ENCODE peak calls at places on chromosomes 2 and 18, in seven cellular contexts. V is dorsolateral prefrontal cortex, G is T follicular helper cell, F is thoracic aorta, E is HT1080, N is mesenteric fat pad, H is stromal cell of bone marrow. K is an unnamed sample.

GRCh38 chr2:109372171-109372568 is 241.6 kb downstream of the SEPTIN10 start:
- DNase-seq in V (no peak), G (no peak), F (no peak), E (no peak), N (peak; percentile 39), H (no peak), K (no peak)

GRCh38 chr2:176621350-176621749 is 352.1 kb downstream of the MTX2 start:
- DNase-seq in V (no peak), G (no peak), F (no peak), E (no peak), N (no peak), H (no peak), K (no peak)

GRCh38 chr2:95052301-95052700 is 26.8 kb downstream of the MAL start:
- DNase-seq in V (no peak), G (no peak), F (no peak), E (no peak), N (no peak), H (no peak), K (peak; percentile 93)

GRCh38 chr2:200814276-200814815 is 2.6 kb downstream of the BZW1 start:
- DNase-seq in V (no peak), G (no peak), F (no peak), E (no peak), N (no peak), H (no peak), K (no peak)

GRCh38 chr2:118847447-118848172 is at the start of gene EN1:
- DNase-seq in V (no peak), G (no peak), F (no peak), E (no peak), N (no peak), H (peak; percentile 86), K (no peak)

GRCh38 chr2:122205637-122206036 is 450.2 kb downstream of the TSN start:
- DNase-seq in V (no peak), G (no peak), F (no peak), E (no peak), N (no peak), H (no peak), K (no peak)

GRCh38 chr2:3535794-3536681 is 16.7 kb upstream of the ADI1 start:
- DNase-seq in V (no peak), G (no peak), F (peak; percentile 38), E (peak; percentile 94), N (no peak), H (peak; percentile 81), K (peak; percentile 81)

GRCh38 chr2:150526827-150527226 is 39.4 kb upstream of the RND3 start:
- DNase-seq in V (no peak), G (no peak), F (no peak), E (peak; percentile 93), N (no peak), H (peak; percentile 96), K (peak; percentile 95)

GRCh38 chr2:15733867-15734765 is 142.4 kb downstream of the DDX1 start:
- DNase-seq in V (no peak), G (no peak), F (no peak), E (no peak), N (no peak), H (no peak), K (no peak)

GRCh38 chr18:23971656-23972230 is 42.8 kb upstream of the TTC39C start:
- DNase-seq in V (no peak), G (no peak), F (no peak), E (no peak), N (no peak), H (no peak), K (no peak)

GRCh38 chr2:197506658-197507057 is 6.5 kb downstream of the HSPE1 start:
- DNase-seq in V (no peak), G (no peak), F (no peak), E (no peak), N (no peak), H (no peak), K (no peak)

GRCh38 chr2:20062615-20063545 is 11.5 kb upstream of the LAPTM4A start:
- DNase-seq in V (no peak), G (no peak), F (peak; percentile 38), E (peak; percentile 32), N (no peak), H (peak; percentile 98), K (no peak)

GRCh38 chr2:199382091-199382490 is 75.6 kb downstream of the SATB2 start:
- DNase-seq in V (no peak), G (no peak), F (no peak), E (no peak), N (no peak), H (peak; percentile 51), K (no peak)

GRCh38 chr2:151959203-151959602 is 131.0 kb upstream of the ARL5A start:
- DNase-seq in V (no peak), G (no peak), F (peak; percentile 9), E (no peak), N (no peak), H (no peak), K (no peak)

GRCh38 chr2:153391131-153391530 is 87.4 kb downstream of the RPRM start:
- DNase-seq in V (no peak), G (no peak), F (no peak), E (peak; percentile 20), N (no peak), H (no peak), K (peak; percentile 67)

GRCh38 chr2:44170337-44170736 is 1.7 kb downstream of the PPM1B start:
- DNase-seq in V (no peak), G (no peak), F (no peak), E (no peak), N (no peak), H (no peak), K (peak; percentile 21)

GRCh38 chr2:163182764-163183354 is 344.3 kb upstream of the KCNH7 start:
- DNase-seq in V (no peak), G (no peak), F (no peak), E (no peak), N (no peak), H (no peak), K (no peak)